ENCODE peak calls at places on chromosomes 16 and 17, in nine cellular contexts. C is ACHN; E is NCI-H524; P is left ventricle myocardium inferior; L is stimulated activated CD8-positive, alpha-beta memory T cell treated with anti-CD3 and anti-CD28 coated beads, Interleukin-4, amount 100 ng/mL, for 1 hour; R is type B pancreatic cell; F is H1; B is sigmoid colon; S is thoracic aorta. Z is an unnamed sample.

GRCh38 chr16:11328172-11329079 is 16.8 kb upstream of the RMI2 start:
- DNase-seq in C (peak), E (no peak), P (peak), L (peak), R (no peak), F (peak), B (peak), S (no peak), Z (peak)

GRCh38 chr16:28992496-28992895 is 7.6 kb downstream of the LAT start:
- DNase-seq in C (no peak), E (no peak), P (no peak), L (no peak), R (no peak), F (no peak), B (no peak), S (no peak), Z (no peak)

GRCh38 chr17:55086635-55087058 is 118.1 kb downstream of the STXBP4 start:
- DNase-seq in C (peak), E (no peak), P (no peak), L (no peak), R (no peak), F (no peak), B (no peak), S (no peak), Z (no peak)

GRCh38 chr17:43212641-43213490 is 1.2 kb downstream of the TMEM106A start:
- DNase-seq in C (no peak), E (no peak), P (no peak), L (no peak), R (no peak), F (no peak), B (no peak), S (no peak), Z (peak)

GRCh38 chr16:3051009-3051408 is 4.6 kb downstream of the MMP25 start:
- DNase-seq in C (no peak), E (no peak), P (no peak), L (no peak), R (no peak), F (no peak), B (no peak), S (no peak), Z (no peak)

GRCh38 chr17:17510456-17511292 is 14.5 kb upstream of the RASD1 start:
- DNase-seq in C (no peak), E (no peak), P (peak), L (no peak), R (no peak), F (no peak), B (no peak), S (no peak), Z (no peak)

GRCh38 chr16:23391381-23392222 is 61.4 kb downstream of the COG7 start:
- DNase-seq in C (no peak), E (no peak), P (no peak), L (no peak), R (no peak), F (no peak), B (peak), S (no peak), Z (no peak)

GRCh38 chr16:51374346-51374745 is 223.3 kb upstream of the SALL1 start:
- DNase-seq in C (peak), E (no peak), P (no peak), L (no peak), R (no peak), F (no peak), B (no peak), S (no peak), Z (no peak)

GRCh38 chr17:28055546-28056275 is 13.2 kb downstream of the NLK start:
- DNase-seq in C (no peak), E (no peak), P (no peak), L (no peak), R (no peak), F (no peak), B (no peak), S (no peak), Z (no peak)

GRCh38 chr17:49723423-49723822 is 15.7 kb upstream of the SLC35B1 start:
- DNase-seq in C (no peak), E (peak), P (peak), L (no peak), R (no peak), F (no peak), B (peak), S (no peak), Z (no peak)

GRCh38 chr17:32136856-32137255 is 5.4 kb upstream of the RHOT1 start:
- DNase-seq in C (peak), E (no peak), P (no peak), L (no peak), R (no peak), F (no peak), B (no peak), S (no peak), Z (no peak)

GRCh38 chr17:27466748-27467375 is 10.6 kb downstream of the KSR1 start:
- DNase-seq in C (no peak), E (no peak), P (no peak), L (no peak), R (no peak), F (no peak), B (no peak), S (no peak), Z (peak)

GRCh38 chr17:2195729-2196128 is 107.9 kb downstream of the SMG6 start:
- DNase-seq in C (no peak), E (no peak), P (no peak), L (no peak), R (no peak), F (no peak), B (no peak), S (no peak), Z (no peak)

GRCh38 chr17:1999557-2000251 is 25.4 kb downstream of the RTN4RL1 start:
- DNase-seq in C (no peak), E (peak), P (peak), L (no peak), R (no peak), F (no peak), B (peak), S (no peak), Z (no peak)

GRCh38 chr16:11413907-11414595 is 68.8 kb downstream of the RMI2 start:
- DNase-seq in C (no peak), E (no peak), P (no peak), L (no peak), R (no peak), F (no peak), B (no peak), S (no peak), Z (no peak)

GRCh38 chr16:4218202-4218601 is 23.7 kb downstream of the SRL start:
- DNase-seq in C (no peak), E (peak), P (no peak), L (no peak), R (no peak), F (no peak), B (no peak), S (no peak), Z (no peak)

GRCh38 chr16:10609410-10609774 is 29.0 kb upstream of the EMP2 start:
- DNase-seq in C (no peak), E (no peak), P (no peak), L (no peak), R (no peak), F (no peak), B (no peak), S (no peak), Z (no peak)

GRCh38 chr17:73648543-73648820 is 4.2 kb upstream of the SDK2 start:
- DNase-seq in C (no peak), E (no peak), P (no peak), L (no peak), R (no peak), F (no peak), B (no peak), S (no peak), Z (no peak)

GRCh38 chr16:63945805-63946204 is 1176.1 kb downstream of the CDH11 start:
- DNase-seq in C (no peak), E (no peak), P (no peak), L (no peak), R (no peak), F (no peak), B (no peak), S (no peak), Z (no peak)

GRCh38 chr17:55340171-55340570 is 75.4 kb downstream of the HLF start:
- DNase-seq in C (no peak), E (no peak), P (no peak), L (no peak), R (no peak), F (no peak), B (no peak), S (no peak), Z (no peak)

GRCh38 chr17:75020331-75021110 is 8.1 kb downstream of the MRPL58 start:
- DNase-seq in C (no peak), E (no peak), P (no peak), L (no peak), R (no peak), F (no peak), B (no peak), S (no peak), Z (no peak)

GRCh38 chr16:1899641-1900451 is 18.4 kb downstream of the HS3ST6 start:
- DNase-seq in C (no peak), E (no peak), P (no peak), L (no peak), R (no peak), F (no peak), B (no peak), S (no peak), Z (no peak)

GRCh38 chr16:17555176-17555575 is 84.4 kb upstream of the XYLT1 start:
- DNase-seq in C (no peak), E (no peak), P (no peak), L (no peak), R (no peak), F (no peak), B (no peak), S (no peak), Z (no peak)

GRCh38 chr17:66177048-66177447 is 14.9 kb downstream of the CEP112 start:
- DNase-seq in C (no peak), E (no peak), P (no peak), L (no peak), R (no peak), F (no peak), B (no peak), S (no peak), Z (no peak)

GRCh38 chr16:87441886-87442580 is 49.9 kb downstream of the MAP1LC3B start:
- DNase-seq in C (no peak), E (no peak), P (no peak), L (no peak), R (no peak), F (no peak), B (no peak), S (no peak), Z (no peak)

GRCh38 chr16:12344577-12345343 is 368.2 kb downstream of the SNX29 start:
- DNase-seq in C (no peak), E (no peak), P (no peak), L (no peak), R (no peak), F (no peak), B (no peak), S (no peak), Z (no peak)

GRCh38 chr16:24685539-24686432 is 43.7 kb upstream of the TNRC6A start:
- DNase-seq in C (peak), E (peak), P (peak), L (no peak), R (peak), F (no peak), B (peak), S (peak), Z (no peak)

GRCh38 chr16:87780385-87780989 is 14.7 kb upstream of the KLHDC4 start:
- DNase-seq in C (no peak), E (no peak), P (peak), L (peak), R (no peak), F (no peak), B (no peak), S (no peak), Z (peak)

GRCh38 chr17:38354466-38354865 is 2.8 kb downstream of the SOCS7 start:
- DNase-seq in C (no peak), E (no peak), P (no peak), L (no peak), R (no peak), F (no peak), B (no peak), S (no peak), Z (no peak)

GRCh38 chr17:79338142-79338541 is 263.5 kb downstream of the ENGASE start:
- DNase-seq in C (peak), E (no peak), P (no peak), L (no peak), R (no peak), F (no peak), B (no peak), S (no peak), Z (no peak)

GRCh38 chr17:75689441-75689873 is 22.3 kb downstream of the SAP30BP start:
- DNase-seq in C (no peak), E (no peak), P (no peak), L (peak), R (no peak), F (no peak), B (no peak), S (no peak), Z (peak)

Z was measured in CD4-positive, alpha-beta memory T cell.